ENCODE peak calls at places on chromosomes 13 and 19, in five cellular contexts. U, L, H, F and A are unnamed samples.
A peak's percentile ranks its signal among the peaks of the same experiment; 100 is the strongest.

GRCh38 chr19:33392341-33393285 is 19.1 kb downstream of the CEBPG start:
- DNase-seq in U (no peak), L (peak; percentile 41), H (no peak), F (no peak), A (peak; percentile 19)

GRCh38 chr13:93875527-93875926 is 604.0 kb downstream of the DCT start:
- DNase-seq in U (no peak), L (no peak), H (no peak), F (no peak), A (no peak)

GRCh38 chr19:3034845-3035541 is 5.9 kb upstream of the TLE2 start:
- DNase-seq in U (peak; percentile 53), L (peak; percentile 23), H (peak; percentile 67), F (no peak), A (no peak)

GRCh38 chr13:50244913-50245574 is 229.8 kb downstream of the KCNRG start:
- DNase-seq in U (no peak), L (peak; percentile 36), H (peak; percentile 34), F (no peak), A (no peak)

GRCh38 chr19:6446452-6446851 is 12.9 kb upstream of the SLC25A41 start:
- DNase-seq in U (no peak), L (no peak), H (no peak), F (no peak), A (no peak)

GRCh38 chr19:49019242-49019932 is 2.5 kb upstream of the LHB start:
- DNase-seq in U (peak; percentile 93), L (peak; percentile 91), H (peak; percentile 57), F (no peak), A (peak; percentile 70)

GRCh38 chr13:27821566-27821965 is 29.3 kb downstream of the GSX1 start:
- DNase-seq in U (peak; percentile 86), L (no peak), H (no peak), F (no peak), A (no peak)

GRCh38 chr13:35566340-35566739 is 89.9 kb upstream of the MAB21L1 start:
- DNase-seq in U (no peak), L (no peak), H (no peak), F (no peak), A (no peak)

GRCh38 chr13:49371943-49372636 is 71.8 kb downstream of the CAB39L start:
- DNase-seq in U (no peak), L (no peak), H (no peak), F (no peak), A (no peak)

GRCh38 chr19:12065100-12065538 is 588 bp downstream of the ZNF844 start:
- DNase-seq in U (peak; percentile 61), L (no peak), H (peak; percentile 29), F (no peak), A (no peak)

GRCh38 chr19:51800849-51801244 is 5.9 kb downstream of the FPR3 start:
- DNase-seq in U (no peak), L (peak; percentile 24), H (no peak), F (no peak), A (no peak)

GRCh38 chr13:74927823-74928222 is 554.1 kb downstream of the TBC1D4 start:
- DNase-seq in U (no peak), L (no peak), H (no peak), F (no peak), A (no peak)

GRCh38 chr13:74931698-74932433 is 550.1 kb downstream of the TBC1D4 start:
- DNase-seq in U (no peak), L (no peak), H (no peak), F (no peak), A (no peak)

GRCh38 chr13:74929436-74929835 is 552.5 kb downstream of the TBC1D4 start:
- DNase-seq in U (no peak), L (no peak), H (no peak), F (no peak), A (no peak)

DNA sequence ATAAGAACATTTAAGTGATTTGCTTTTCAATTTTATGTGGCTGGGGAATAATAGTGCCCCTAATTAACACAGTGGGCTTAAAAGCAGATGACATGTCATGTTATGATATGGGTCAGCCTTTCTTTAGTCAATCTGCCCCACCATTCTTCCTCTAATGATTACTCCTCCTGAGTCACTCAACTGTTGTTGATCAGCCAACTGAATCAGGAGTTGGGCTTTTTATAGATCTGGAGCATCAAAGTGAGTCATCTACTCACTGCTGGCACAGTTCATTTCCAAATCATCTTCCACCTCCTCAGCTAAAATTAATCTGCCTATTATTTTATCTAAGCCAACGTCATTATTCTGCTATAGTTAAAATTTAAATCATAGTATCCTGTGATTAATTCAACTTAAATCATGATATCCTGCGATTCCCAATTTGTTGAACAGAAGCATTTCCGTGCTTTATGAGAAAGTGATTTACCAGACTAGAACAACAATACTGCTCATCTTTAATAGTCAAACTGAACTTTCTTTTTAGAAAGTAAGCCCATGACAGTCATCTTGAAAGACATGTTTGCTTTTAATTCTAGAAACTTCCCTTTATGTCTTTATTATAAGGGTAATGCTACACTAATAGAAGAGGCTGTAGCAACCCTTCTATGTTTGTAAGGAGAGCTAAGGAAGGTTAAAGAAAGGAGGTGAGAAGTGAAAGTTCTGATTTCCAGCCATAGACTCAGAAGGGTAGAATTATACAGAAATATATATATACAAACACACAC is 551.4 kb downstream of the TBC1D4 start:
- DNase-seq in U (no peak), L (no peak), H (no peak), F (no peak), A (no peak)
- TF ChIP-seq POLR2AphosphoS5 in U (no peak), L (no peak), H (no peak), F (no peak), A (no peak)

GRCh38 chr13:109787135-109787954 is 962 bp upstream of the IRS2 start:
- DNase-seq in U (peak; percentile 74), L (peak; percentile 51), H (peak; percentile 56), F (no peak), A (no peak)

GRCh38 chr13:109788372-109789195 is 2.2 kb upstream of the IRS2 start:
- DNase-seq in U (no peak), L (no peak), H (no peak), F (no peak), A (no peak)

GRCh38 chr13:109790951-109791605 is 4.7 kb upstream of the IRS2 start:
- DNase-seq in U (peak; percentile 76), L (no peak), H (no peak), F (no peak), A (no peak)

GRCh38 chr13:109790071-109790470 is 3.7 kb upstream of the IRS2 start:
- DNase-seq in U (no peak), L (no peak), H (no peak), F (no peak), A (no peak)

GRCh38 chr13:109789262-109789661 is 2.9 kb upstream of the IRS2 start:
- DNase-seq in U (no peak), L (no peak), H (no peak), F (no peak), A (no peak)
- TF ChIP-seq POLR2AphosphoS5 in U (no peak), L (no peak), H (no peak), F (no peak), A (no peak)

GRCh38 chr19:11019824-11020223 is 59.0 kb downstream of the SMARCA4 start:
- DNase-seq in U (no peak), L (no peak), H (no peak), F (no peak), A (no peak)
- TF ChIP-seq POLR2AphosphoS5 in U (no peak), L (no peak), H (no peak), F (no peak), A (no peak)

DNA sequence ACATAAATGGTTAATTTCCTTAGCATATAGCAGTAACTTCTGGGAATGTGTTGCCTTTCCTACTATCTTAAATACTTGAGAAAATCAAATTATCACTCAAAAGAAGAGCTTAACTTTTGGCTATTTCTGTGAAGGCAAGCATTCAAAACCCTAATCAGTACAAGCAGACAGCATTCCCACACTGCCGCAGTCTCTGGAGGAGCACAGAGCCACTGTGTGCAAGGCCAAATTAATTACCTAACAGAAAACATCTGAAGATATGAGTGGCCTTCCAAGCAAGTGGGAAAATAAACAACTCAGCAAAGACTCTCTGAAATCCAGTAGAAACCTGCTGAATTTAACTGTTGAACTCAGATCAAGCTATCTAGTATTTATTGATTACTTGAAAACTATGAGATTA is 68.2 kb downstream of the COL4A1 start:
- DNase-seq in U (no peak), L (no peak), H (no peak), F (no peak), A (no peak)
- TF ChIP-seq POLR2AphosphoS5 in U (no peak), L (no peak), H (no peak), F (no peak), A (no peak)

GRCh38 chr13:24923305-24923640 is 159.3 kb downstream of the RNF17 start:
- DNase-seq in U (no peak), L (no peak), H (no peak), F (no peak), A (peak; percentile 30)
- TF ChIP-seq POLR2AphosphoS5 in U (no peak), L (no peak), H (no peak), F (no peak), A (no peak)

GRCh38 chr19:40608957-40609356 is 7.8 kb downstream of the LTBP4 start:
- DNase-seq in U (no peak), L (no peak), H (no peak), F (no peak), A (no peak)

GRCh38 chr19:40611096-40611495 is 9.9 kb downstream of the LTBP4 start:
- DNase-seq in U (no peak), L (no peak), H (no peak), F (no peak), A (no peak)

GRCh38 chr19:40609561-40610395 is 8.6 kb downstream of the LTBP4 start:
- DNase-seq in U (peak; percentile 95), L (peak; percentile 91), H (peak; percentile 88), F (no peak), A (peak; percentile 98)

GRCh38 chr19:40611900-40612698 is 10.9 kb downstream of the LTBP4 start:
- DNase-seq in U (no peak), L (no peak), H (no peak), F (no peak), A (no peak)

GRCh38 chr19:40610396-40611064 is 9.4 kb downstream of the LTBP4 start:
- DNase-seq in U (peak; percentile 42), L (no peak), H (peak; percentile 70), F (no peak), A (no peak)
- TF ChIP-seq POLR2AphosphoS5 in U (no peak), L (no peak), H (no peak), F (no peak), A (no peak)